ENCODE peak calls at places on chromosomes 2 and 18, in eight cellular contexts. X, D, S, F, O, R, K and G are unnamed samples.

GRCh38 chr2:241314933-241315182 is 614 bp downstream of the HDLBP start:
- DNase-seq in X (no peak), D (no peak), S (no peak), F (no peak), O (no peak), R (no peak), K (no peak), G (no peak)

GRCh38 chr2:25228848-25229674 is 60.7 kb upstream of the POMC start:
- DNase-seq in X (peak), D (peak), S (peak), F (peak), O (peak), R (peak), K (peak), G (no peak)

GRCh38 chr2:17781482-17781881 is 27.5 kb downstream of the GEN1 start:
- DNase-seq in X (no peak), D (no peak), S (no peak), F (no peak), O (no peak), R (no peak), K (no peak), G (no peak)

GRCh38 chr2:197255550-197255949 is 55.0 kb downstream of the ANKRD44 start:
- DNase-seq in X (peak), D (no peak), S (peak), F (peak), O (peak), R (no peak), K (peak), G (peak)

GRCh38 chr2:215773728-215774127 is 239.6 kb downstream of the MREG start:
- DNase-seq in X (peak), D (peak), S (no peak), F (no peak), O (peak), R (no peak), K (no peak), G (no peak)

GRCh38 chr2:118842687-118843491 is 4.6 kb downstream of the EN1 start:
- DNase-seq in X (peak), D (no peak), S (no peak), F (no peak), O (no peak), R (no peak), K (peak), G (no peak)

GRCh38 chr18:21656402-21656801 is 44.3 kb downstream of the SNRPD1 start:
- DNase-seq in X (peak), D (peak), S (no peak), F (no peak), O (peak), R (no peak), K (no peak), G (no peak)

GRCh38 chr18:621181-621580 is 24.4 kb downstream of the CLUL1 start:
- DNase-seq in X (peak), D (peak), S (no peak), F (no peak), O (no peak), R (no peak), K (no peak), G (no peak)

GRCh38 chr2:241289597-241289996 is 25.9 kb downstream of the HDLBP start:
- DNase-seq in X (no peak), D (no peak), S (no peak), F (no peak), O (no peak), R (no peak), K (no peak), G (no peak)

GRCh38 chr2:58475756-58476155 is 234.6 kb upstream of the FANCL start:
- DNase-seq in X (no peak), D (no peak), S (no peak), F (no peak), O (no peak), R (no peak), K (no peak), G (no peak)

GRCh38 chr18:36411745-36412168 is 114.2 kb downstream of the FHOD3 start:
- DNase-seq in X (peak), D (peak), S (no peak), F (peak), O (peak), R (no peak), K (no peak), G (no peak)
- TF ChIP-seq CTCF in X (peak), D (peak), S (peak), F (peak), O (peak), R (no peak), K (peak), G (no peak)

GRCh38 chr2:71804251-71804650 is 343.4 kb downstream of the CYP26B1 start:
- DNase-seq in X (no peak), D (no peak), S (no peak), F (no peak), O (no peak), R (peak), K (no peak), G (no peak)
- TF ChIP-seq CTCF in X (peak), D (peak), S (peak), F (no peak), O (no peak), R (no peak), K (no peak), G (no peak)

GRCh38 chr2:21627938-21628337 is 504.2 kb downstream of the TDRD15 start:
- DNase-seq in X (peak), D (no peak), S (no peak), F (no peak), O (no peak), R (no peak), K (no peak), G (no peak)
- TF ChIP-seq CTCF in X (peak), D (no peak), S (no peak), F (no peak), O (no peak), R (no peak), K (no peak), G (no peak)

GRCh38 chr2:98577313-98577712 is 31.0 kb downstream of the COA5 start:
- DNase-seq in X (no peak), D (no peak), S (no peak), F (no peak), O (no peak), R (no peak), K (no peak), G (no peak)
- TF ChIP-seq CTCF in X (no peak), D (peak), S (peak), F (no peak), O (peak), R (no peak), K (no peak), G (no peak)

DNA sequence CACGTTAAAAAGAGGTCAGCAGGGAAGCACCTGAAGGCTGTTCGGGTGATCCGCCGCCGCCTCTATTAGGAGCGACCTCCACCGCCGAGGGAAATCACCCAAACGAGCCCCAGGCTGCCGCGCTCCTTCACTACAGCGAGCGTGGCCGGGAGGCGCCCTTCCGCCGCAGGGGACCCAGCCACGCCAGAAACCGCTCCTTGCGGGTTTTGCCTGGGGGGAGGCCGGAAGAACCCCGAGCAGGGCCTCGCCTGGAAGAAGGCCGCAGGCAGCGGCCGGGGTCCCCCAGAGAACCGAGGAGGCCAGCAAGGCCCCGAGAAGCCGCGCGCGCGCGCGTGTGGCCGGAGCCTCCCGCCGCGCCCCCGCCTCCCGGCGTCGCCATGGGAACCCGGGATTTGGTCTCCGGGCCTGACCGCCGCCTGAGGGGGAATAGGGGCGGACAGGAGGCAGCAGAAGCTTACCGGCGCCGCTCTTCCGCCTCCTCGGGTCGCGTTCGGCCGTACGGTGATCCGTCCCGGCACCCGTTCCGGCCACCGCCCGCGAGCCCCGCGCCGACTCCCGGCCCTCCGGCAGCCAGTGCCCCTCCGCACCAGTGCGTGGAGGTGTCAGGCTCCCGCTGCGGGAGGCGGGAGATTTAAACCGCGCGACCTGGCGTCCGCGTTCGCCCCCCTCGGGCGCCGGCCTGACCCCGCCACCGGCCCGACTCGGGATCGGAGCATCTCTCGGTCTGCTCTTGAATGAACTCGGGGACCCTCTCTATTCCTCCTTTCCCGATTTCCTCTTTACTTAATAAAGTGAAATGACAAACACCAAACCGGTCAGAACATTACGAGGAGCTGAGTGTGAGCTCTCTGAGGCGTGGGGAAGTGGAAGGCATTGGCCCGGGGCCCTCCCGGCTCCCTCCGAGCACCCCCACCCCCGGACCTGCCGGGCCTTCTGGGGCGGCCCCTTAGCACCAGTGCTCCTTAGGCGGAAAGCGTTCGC is at the start of gene ICA1L:
- DNase-seq in X (peak), D (peak), S (peak), F (peak), O (peak), R (peak), K (peak), G (peak)
- TF ChIP-seq CTCF in X (no peak), D (no peak), S (peak), F (no peak), O (peak), R (no peak), K (no peak), G (no peak)

GRCh38 chr2:124530203-124530602 is 505.1 kb downstream of the CNTNAP5 start:
- DNase-seq in X (no peak), D (no peak), S (no peak), F (no peak), O (no peak), R (no peak), K (no peak), G (no peak)
- TF ChIP-seq CTCF in X (no peak), D (no peak), S (peak), F (no peak), O (no peak), R (no peak), K (no peak), G (no peak)

DNA sequence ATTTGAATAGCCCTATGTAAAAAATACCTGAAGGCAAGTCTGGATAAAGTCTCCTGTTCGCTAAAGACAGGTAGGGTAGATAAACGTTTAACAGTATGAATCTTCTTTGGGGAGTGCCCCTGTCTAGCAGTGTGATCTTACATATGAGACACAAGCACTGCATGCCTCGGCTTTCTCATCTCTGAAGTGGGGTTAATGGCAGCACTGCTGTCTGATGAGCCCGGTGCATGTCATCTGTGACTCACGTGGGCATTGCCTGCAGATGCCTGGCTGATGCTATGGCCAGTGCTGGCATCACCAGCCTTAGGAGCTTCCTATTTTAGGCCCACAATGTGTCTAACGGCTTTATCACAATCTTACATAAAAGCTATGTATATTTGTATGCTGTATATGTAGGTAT is 50.1 kb downstream of the GALR1 start:
- DNase-seq in X (no peak), D (no peak), S (no peak), F (no peak), O (no peak), R (no peak), K (no peak), G (no peak)
- TF ChIP-seq CTCF in X (no peak), D (no peak), S (no peak), F (no peak), O (no peak), R (no peak), K (no peak), G (no peak)

GRCh38 chr2:64363848-64364247 is 90.1 kb upstream of the LGALSL start:
- DNase-seq in X (no peak), D (no peak), S (no peak), F (no peak), O (no peak), R (no peak), K (no peak), G (no peak)
- TF ChIP-seq CTCF in X (no peak), D (no peak), S (no peak), F (peak), O (no peak), R (no peak), K (no peak), G (no peak)

GRCh38 chr18:41465386-41465785 is 489.6 kb upstream of the PIK3C3 start:
- DNase-seq in X (no peak), D (no peak), S (no peak), F (no peak), O (no peak), R (no peak), K (no peak), G (no peak)
- TF ChIP-seq CTCF in X (no peak), D (no peak), S (no peak), F (no peak), O (no peak), R (no peak), K (no peak), G (no peak)